ENCODE peak calls at places on chromosomes 12 and 14, in seven cellular contexts. One of them, this sample, is unnamed.

GRCh38 chr12:26678697-26679660 is 154.0 kb downstream of the ITPR2 start:
- DNase-seq in progenitor cell of endocrine pancreas: no peak
- DNase-seq in transverse colon: no peak
- DNase-seq in choroid plexus epithelial cell: no peak
- DNase-seq in lower lobe of right lung: no peak
- DNase-seq in fibroblast of lung: peak; percentile 27
- DNase-seq in HL-60: no peak
- DNase-seq in this sample: peak; percentile 30

GRCh38 chr12:105409286-105409685 is 78.8 kb downstream of the C12orf75 start:
- DNase-seq in progenitor cell of endocrine pancreas: no peak
- DNase-seq in transverse colon: no peak
- DNase-seq in choroid plexus epithelial cell: no peak
- DNase-seq in lower lobe of right lung: no peak
- DNase-seq in fibroblast of lung: no peak
- DNase-seq in HL-60: no peak
- DNase-seq in this sample: peak; percentile 22

GRCh38 chr14:101031721-101032120 is 128.2 kb upstream of the RTL1 start:
- DNase-seq in progenitor cell of endocrine pancreas: no peak
- DNase-seq in transverse colon: no peak
- DNase-seq in choroid plexus epithelial cell: no peak
- DNase-seq in lower lobe of right lung: no peak
- DNase-seq in fibroblast of lung: no peak
- DNase-seq in HL-60: no peak
- DNase-seq in this sample: no peak

GRCh38 chr12:51593539-51593938 is 2.5 kb downstream of the SCN8A start:
- DNase-seq in progenitor cell of endocrine pancreas: no peak
- DNase-seq in transverse colon: peak; percentile 17
- DNase-seq in choroid plexus epithelial cell: peak; percentile 75
- DNase-seq in lower lobe of right lung: no peak
- DNase-seq in fibroblast of lung: peak; percentile 71
- DNase-seq in HL-60: no peak
- DNase-seq in this sample: peak; percentile 70

GRCh38 chr12:49763006-49763591 is 21.7 kb downstream of the TMBIM6 start:
- DNase-seq in progenitor cell of endocrine pancreas: peak; percentile 51
- DNase-seq in transverse colon: peak; percentile 75
- DNase-seq in choroid plexus epithelial cell: peak; percentile 76
- DNase-seq in lower lobe of right lung: peak; percentile 80
- DNase-seq in fibroblast of lung: peak; percentile 26
- DNase-seq in HL-60: peak; percentile 47
- DNase-seq in this sample: peak; percentile 40

GRCh38 chr14:61337893-61338292 is 16.5 kb downstream of the PRKCH start:
- DNase-seq in progenitor cell of endocrine pancreas: no peak
- DNase-seq in transverse colon: peak; percentile 36
- DNase-seq in choroid plexus epithelial cell: no peak
- DNase-seq in lower lobe of right lung: no peak
- DNase-seq in fibroblast of lung: no peak
- DNase-seq in HL-60: no peak
- DNase-seq in this sample: no peak

GRCh38 chr12:109873653-109874052 is 6.7 kb downstream of the GLTP start:
- DNase-seq in progenitor cell of endocrine pancreas: no peak
- DNase-seq in transverse colon: peak; percentile 33
- DNase-seq in choroid plexus epithelial cell: peak; percentile 28
- DNase-seq in lower lobe of right lung: no peak
- DNase-seq in fibroblast of lung: no peak
- DNase-seq in HL-60: no peak
- DNase-seq in this sample: peak; percentile 78

GRCh38 chr12:79897617-79898016 is 37.3 kb downstream of the PPP1R12A start:
- DNase-seq in progenitor cell of endocrine pancreas: no peak
- DNase-seq in transverse colon: no peak
- DNase-seq in choroid plexus epithelial cell: peak; percentile 69
- DNase-seq in lower lobe of right lung: no peak
- DNase-seq in fibroblast of lung: peak; percentile 100
- DNase-seq in HL-60: no peak
- DNase-seq in this sample: peak; percentile 99

GRCh38 chr12:1527789-1528188 is 66.6 kb downstream of the FBXL14 start:
- DNase-seq in progenitor cell of endocrine pancreas: no peak
- DNase-seq in transverse colon: no peak
- DNase-seq in choroid plexus epithelial cell: peak; percentile 39
- DNase-seq in lower lobe of right lung: no peak
- DNase-seq in fibroblast of lung: peak; percentile 87
- DNase-seq in HL-60: no peak
- DNase-seq in this sample: peak; percentile 90

GRCh38 chr14:104401785-104402184 is 177.8 kb upstream of the C14orf180 start:
- DNase-seq in progenitor cell of endocrine pancreas: no peak
- DNase-seq in transverse colon: no peak
- DNase-seq in choroid plexus epithelial cell: no peak
- DNase-seq in lower lobe of right lung: no peak
- DNase-seq in fibroblast of lung: no peak
- DNase-seq in HL-60: no peak
- DNase-seq in this sample: no peak

GRCh38 chr14:101193126-101193844 is 289.8 kb upstream of the RTL1 start:
- DNase-seq in progenitor cell of endocrine pancreas: no peak
- DNase-seq in transverse colon: no peak
- DNase-seq in choroid plexus epithelial cell: no peak
- DNase-seq in lower lobe of right lung: no peak
- DNase-seq in fibroblast of lung: no peak
- DNase-seq in HL-60: no peak
- DNase-seq in this sample: no peak

GRCh38 chr12:74119811-74120362 is 417.7 kb upstream of the ATXN7L3B start:
- DNase-seq in progenitor cell of endocrine pancreas: no peak
- DNase-seq in transverse colon: no peak
- DNase-seq in choroid plexus epithelial cell: no peak
- DNase-seq in lower lobe of right lung: no peak
- DNase-seq in fibroblast of lung: peak; percentile 3
- DNase-seq in HL-60: no peak
- DNase-seq in this sample: no peak

GRCh38 chr14:35949933-35950332 is 123.8 kb downstream of the BRMS1L start:
- DNase-seq in progenitor cell of endocrine pancreas: no peak
- DNase-seq in transverse colon: no peak
- DNase-seq in choroid plexus epithelial cell: peak; percentile 2
- DNase-seq in lower lobe of right lung: no peak
- DNase-seq in fibroblast of lung: peak; percentile 14
- DNase-seq in HL-60: no peak
- DNase-seq in this sample: no peak

GRCh38 chr14:63922696-63923421 is 70.1 kb downstream of the SYNE2 start:
- DNase-seq in progenitor cell of endocrine pancreas: no peak
- DNase-seq in transverse colon: peak; percentile 62
- DNase-seq in choroid plexus epithelial cell: peak; percentile 93
- DNase-seq in lower lobe of right lung: peak; percentile 49
- DNase-seq in fibroblast of lung: peak; percentile 75
- DNase-seq in HL-60: no peak
- DNase-seq in this sample: no peak

GRCh38 chr12:5898874-5899273 is 46.2 kb downstream of the ANO2 start:
- DNase-seq in progenitor cell of endocrine pancreas: no peak
- DNase-seq in transverse colon: no peak
- DNase-seq in choroid plexus epithelial cell: no peak
- DNase-seq in lower lobe of right lung: no peak
- DNase-seq in fibroblast of lung: no peak
- DNase-seq in HL-60: no peak
- DNase-seq in this sample: no peak

GRCh38 chr12:41981013-41981412 is 163.7 kb downstream of the GXYLT1 start:
- DNase-seq in progenitor cell of endocrine pancreas: no peak
- DNase-seq in transverse colon: no peak
- DNase-seq in choroid plexus epithelial cell: no peak
- DNase-seq in lower lobe of right lung: no peak
- DNase-seq in fibroblast of lung: no peak
- DNase-seq in HL-60: no peak
- DNase-seq in this sample: no peak

GRCh38 chr12:108930155-108930554 is 50.3 kb downstream of the DAO start:
- DNase-seq in progenitor cell of endocrine pancreas: no peak
- DNase-seq in transverse colon: no peak
- DNase-seq in choroid plexus epithelial cell: no peak
- DNase-seq in lower lobe of right lung: no peak
- DNase-seq in fibroblast of lung: no peak
- DNase-seq in HL-60: no peak
- DNase-seq in this sample: no peak

GRCh38 chr12:29640589-29641345 is 143.0 kb downstream of the TMTC1 start:
- DNase-seq in progenitor cell of endocrine pancreas: peak; percentile 30
- DNase-seq in transverse colon: no peak
- DNase-seq in choroid plexus epithelial cell: peak; percentile 59
- DNase-seq in lower lobe of right lung: no peak
- DNase-seq in fibroblast of lung: peak; percentile 76
- DNase-seq in HL-60: no peak
- DNase-seq in this sample: no peak

GRCh38 chr14:49621114-49621881 is 699 bp downstream of the MGAT2 start:
- DNase-seq in progenitor cell of endocrine pancreas: peak; percentile 39
- DNase-seq in transverse colon: peak; percentile 75
- DNase-seq in choroid plexus epithelial cell: no peak
- DNase-seq in lower lobe of right lung: peak; percentile 90
- DNase-seq in fibroblast of lung: peak; percentile 68
- DNase-seq in HL-60: peak; percentile 67
- DNase-seq in this sample: peak; percentile 68

GRCh38 chr12:53618340-53618739 is 7.8 kb downstream of the ATF7 start:
- DNase-seq in progenitor cell of endocrine pancreas: no peak
- DNase-seq in transverse colon: no peak
- DNase-seq in choroid plexus epithelial cell: no peak
- DNase-seq in lower lobe of right lung: no peak
- DNase-seq in fibroblast of lung: no peak
- DNase-seq in HL-60: no peak
- DNase-seq in this sample: no peak

GRCh38 chr12:42201061-42201460 is 37.0 kb downstream of the YAF2 start:
- DNase-seq in progenitor cell of endocrine pancreas: no peak
- DNase-seq in transverse colon: no peak
- DNase-seq in choroid plexus epithelial cell: peak; percentile 13
- DNase-seq in lower lobe of right lung: no peak
- DNase-seq in fibroblast of lung: peak; percentile 45
- DNase-seq in HL-60: no peak
- DNase-seq in this sample: no peak

GRCh38 chr12:118311666-118312065 is 61.0 kb downstream of the TAOK3 start:
- DNase-seq in progenitor cell of endocrine pancreas: no peak
- DNase-seq in transverse colon: no peak
- DNase-seq in choroid plexus epithelial cell: no peak
- DNase-seq in lower lobe of right lung: no peak
- DNase-seq in fibroblast of lung: peak; percentile 20
- DNase-seq in HL-60: no peak
- DNase-seq in this sample: peak; percentile 28

GRCh38 chr14:89807905-89808304 is 146.6 kb downstream of the EFCAB11 start:
- DNase-seq in progenitor cell of endocrine pancreas: no peak
- DNase-seq in transverse colon: no peak
- DNase-seq in choroid plexus epithelial cell: no peak
- DNase-seq in lower lobe of right lung: no peak
- DNase-seq in fibroblast of lung: no peak
- DNase-seq in HL-60: no peak
- DNase-seq in this sample: no peak

GRCh38 chr12:107125833-107126232 is 32.5 kb upstream of the CRY1 start:
- DNase-seq in progenitor cell of endocrine pancreas: no peak
- DNase-seq in transverse colon: no peak
- DNase-seq in choroid plexus epithelial cell: no peak
- DNase-seq in lower lobe of right lung: no peak
- DNase-seq in fibroblast of lung: no peak
- DNase-seq in HL-60: no peak
- DNase-seq in this sample: no peak

GRCh38 chr12:76586764-76587395 is 27.3 kb upstream of the OSBPL8 start:
- DNase-seq in progenitor cell of endocrine pancreas: no peak
- DNase-seq in transverse colon: peak; percentile 13
- DNase-seq in choroid plexus epithelial cell: peak; percentile 83
- DNase-seq in lower lobe of right lung: no peak
- DNase-seq in fibroblast of lung: peak; percentile 57
- DNase-seq in HL-60: no peak
- DNase-seq in this sample: peak; percentile 75

GRCh38 chr14:38116895-38117294 is 90.8 kb upstream of the SSTR1 start:
- DNase-seq in progenitor cell of endocrine pancreas: no peak
- DNase-seq in transverse colon: no peak
- DNase-seq in choroid plexus epithelial cell: no peak
- DNase-seq in lower lobe of right lung: no peak
- DNase-seq in fibroblast of lung: no peak
- DNase-seq in HL-60: no peak
- DNase-seq in this sample: no peak

DNA sequence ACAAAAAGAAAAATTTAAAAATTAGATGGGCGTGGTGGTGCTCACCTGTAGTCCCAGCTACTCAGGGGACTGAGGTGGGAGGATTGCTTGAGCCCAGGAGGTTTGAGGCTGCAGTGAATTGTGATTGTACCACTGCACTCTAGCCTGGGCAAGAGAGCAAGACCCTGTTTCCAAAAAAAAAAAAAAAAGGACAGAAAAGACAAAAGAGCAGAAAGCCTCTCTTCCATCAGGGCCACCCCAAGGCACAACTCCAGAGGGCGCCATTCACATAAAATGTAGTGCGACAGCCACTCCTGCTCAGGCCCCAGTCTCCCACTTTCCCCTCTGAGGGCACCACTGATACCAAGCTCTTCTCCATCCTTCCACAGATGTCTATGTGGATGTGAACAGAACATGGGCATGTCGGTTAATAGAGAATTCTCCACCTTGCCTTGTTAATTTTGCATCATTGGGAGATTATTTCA is 41.8 kb downstream of the DGLUCY start:
- DNase-seq in progenitor cell of endocrine pancreas: no peak
- DNase-seq in transverse colon: no peak
- DNase-seq in choroid plexus epithelial cell: no peak
- DNase-seq in lower lobe of right lung: no peak
- DNase-seq in fibroblast of lung: no peak
- DNase-seq in HL-60: no peak
- DNase-seq in this sample: no peak
- TF ChIP-seq CTCF in progenitor cell of endocrine pancreas: peak; percentile 17
- TF ChIP-seq CTCF in transverse colon: peak; percentile 17
- TF ChIP-seq CTCF in choroid plexus epithelial cell: no peak
- TF ChIP-seq CTCF in lower lobe of right lung: no peak
- TF ChIP-seq CTCF in fibroblast of lung: peak; percentile 4
- TF ChIP-seq CTCF in HL-60: no peak
- TF ChIP-seq CTCF in this sample: no peak

GRCh38 chr12:124347805-124348658 is 53.1 kb downstream of the RFLNA start:
- DNase-seq in progenitor cell of endocrine pancreas: no peak
- DNase-seq in transverse colon: no peak
- DNase-seq in choroid plexus epithelial cell: no peak
- DNase-seq in lower lobe of right lung: no peak
- DNase-seq in fibroblast of lung: no peak
- DNase-seq in HL-60: no peak
- DNase-seq in this sample: no peak
- TF ChIP-seq CTCF in progenitor cell of endocrine pancreas: peak; percentile 56
- TF ChIP-seq CTCF in transverse colon: peak; percentile 52
- TF ChIP-seq CTCF in choroid plexus epithelial cell: peak; percentile 61
- TF ChIP-seq CTCF in lower lobe of right lung: peak; percentile 54
- TF ChIP-seq CTCF in fibroblast of lung: peak; percentile 52
- TF ChIP-seq CTCF in HL-60: no peak
- TF ChIP-seq CTCF in this sample: peak; percentile 57

GRCh38 chr12:124720019-124720686 is 143.5 kb downstream of the SCARB1 start:
- DNase-seq in progenitor cell of endocrine pancreas: no peak
- DNase-seq in transverse colon: no peak
- DNase-seq in choroid plexus epithelial cell: peak; percentile 71
- DNase-seq in lower lobe of right lung: no peak
- DNase-seq in fibroblast of lung: peak; percentile 90
- DNase-seq in HL-60: no peak
- DNase-seq in this sample: peak; percentile 74
- TF ChIP-seq CTCF in progenitor cell of endocrine pancreas: no peak
- TF ChIP-seq CTCF in transverse colon: peak; percentile 32
- TF ChIP-seq CTCF in choroid plexus epithelial cell: peak; percentile 69
- TF ChIP-seq CTCF in lower lobe of right lung: peak; percentile 25
- TF ChIP-seq CTCF in fibroblast of lung: peak; percentile 45
- TF ChIP-seq CTCF in HL-60: no peak
- TF ChIP-seq CTCF in this sample: peak; percentile 41

GRCh38 chr12:16950041-16950677 is 344.2 kb upstream of the LMO3 start:
- DNase-seq in progenitor cell of endocrine pancreas: no peak
- DNase-seq in transverse colon: no peak
- DNase-seq in choroid plexus epithelial cell: no peak
- DNase-seq in lower lobe of right lung: no peak
- DNase-seq in fibroblast of lung: no peak
- DNase-seq in HL-60: no peak
- DNase-seq in this sample: no peak
- TF ChIP-seq CTCF in progenitor cell of endocrine pancreas: no peak
- TF ChIP-seq CTCF in transverse colon: no peak
- TF ChIP-seq CTCF in choroid plexus epithelial cell: no peak
- TF ChIP-seq CTCF in lower lobe of right lung: no peak
- TF ChIP-seq CTCF in fibroblast of lung: no peak
- TF ChIP-seq CTCF in HL-60: no peak
- TF ChIP-seq CTCF in this sample: no peak